ENCODE peak calls at places on chromosomes 1 and 21, in four cellular contexts. One of them, this sample, is unnamed.
A peak's percentile ranks its signal among the peaks of the same experiment; 100 is the strongest.

GRCh38 chr21:32717851-32718316 is 9.9 kb downstream of the SYNJ1 start:
- DNase-seq in GM12878: no peak
- DNase-seq in H1: no peak
- DNase-seq in K562: no peak
- DNase-seq in this sample: no peak

GRCh38 chr1:54833146-54833545 is 32.0 kb upstream of the TTC22 start:
- DNase-seq in GM12878: no peak
- DNase-seq in H1: peak; percentile 33
- DNase-seq in K562: no peak
- DNase-seq in this sample: no peak

GRCh38 chr1:112995890-112996289 is 39.9 kb upstream of the SLC16A1 start:
- DNase-seq in GM12878: no peak
- DNase-seq in H1: no peak
- DNase-seq in K562: no peak
- DNase-seq in this sample: no peak

GRCh38 chr1:197467881-197468280 is 199.8 kb downstream of the CRB1 start:
- DNase-seq in GM12878: no peak
- DNase-seq in H1: no peak
- DNase-seq in K562: no peak
- DNase-seq in this sample: no peak

GRCh38 chr1:62038594-62039284 is 155.9 kb upstream of the L1TD1 start:
- DNase-seq in GM12878: no peak
- DNase-seq in H1: no peak
- DNase-seq in K562: no peak
- DNase-seq in this sample: no peak

GRCh38 chr1:184255560-184255959 is 131.3 kb upstream of the C1orf21 start:
- DNase-seq in GM12878: no peak
- DNase-seq in H1: no peak
- DNase-seq in K562: no peak
- DNase-seq in this sample: no peak

GRCh38 chr1:234507089-234507488 is 28.1 kb upstream of the TARBP1 start:
- DNase-seq in GM12878: no peak
- DNase-seq in H1: no peak
- DNase-seq in K562: no peak
- DNase-seq in this sample: no peak

GRCh38 chr21:23968722-23969647 is 1638.3 kb downstream of the MRPL39 start:
- DNase-seq in GM12878: peak; percentile 46
- DNase-seq in H1: peak; percentile 86
- DNase-seq in K562: peak; percentile 51
- DNase-seq in this sample: no peak

GRCh38 chr1:155325596-155325893 is 4.9 kb downstream of the RUSC1 start:
- DNase-seq in GM12878: no peak
- DNase-seq in H1: no peak
- DNase-seq in K562: no peak
- DNase-seq in this sample: no peak

GRCh38 chr1:155324041-155324716 is 3.5 kb downstream of the RUSC1 start:
- DNase-seq in GM12878: peak; percentile 84
- DNase-seq in H1: peak; percentile 93
- DNase-seq in K562: peak; percentile 97
- DNase-seq in this sample: peak; percentile 89

GRCh38 chr1:155326020-155326526 is 5.4 kb downstream of the RUSC1 start:
- DNase-seq in GM12878: no peak
- DNase-seq in H1: no peak
- DNase-seq in K562: no peak
- DNase-seq in this sample: no peak

GRCh38 chr1:155323729-155324040 is 3.0 kb downstream of the RUSC1 start:
- DNase-seq in GM12878: no peak
- DNase-seq in H1: peak; percentile 93
- DNase-seq in K562: peak; percentile 93
- DNase-seq in this sample: peak; percentile 80

GRCh38 chr1:155324717-155325595 is 4.3 kb downstream of the RUSC1 start:
- DNase-seq in GM12878: no peak
- DNase-seq in H1: peak; percentile 91
- DNase-seq in K562: peak; percentile 72
- DNase-seq in this sample: peak; percentile 44
- H3K36me3 ChIP-seq in GM12878: peaks cover 4% of the 10 kb centered on the region
- H3K36me3 ChIP-seq in H1: no peaks in the 10 kb centered on the region
- H3K36me3 ChIP-seq in K562: peaks cover 42% of the 10 kb centered on the region
- H3K36me3 ChIP-seq in this sample: peaks cover 18% of the 10 kb centered on the region

GRCh38 chr21:15054089-15054488 is 10.7 kb downstream of the NRIP1 start:
- DNase-seq in GM12878: no peak
- DNase-seq in H1: no peak
- DNase-seq in K562: no peak
- DNase-seq in this sample: no peak
- H3K4me1 ChIP-seq in GM12878: peaks cover 9% of the 10 kb centered on the region
- H3K4me1 ChIP-seq in H1: peaks cover 11% of the 10 kb centered on the region
- H3K4me1 ChIP-seq in K562: peaks cover 3% of the 10 kb centered on the region
- H3K4me1 ChIP-seq in this sample: peaks cover 79% of the 10 kb centered on the region

GRCh38 chr1:17569200-17570139 is 30.0 kb downstream of the ARHGEF10L start:
- DNase-seq in GM12878: no peak
- DNase-seq in H1: no peak
- DNase-seq in K562: peak; percentile 75
- DNase-seq in this sample: peak; percentile 58
- TF ChIP-seq ATF3 in GM12878: no peak
- TF ChIP-seq ATF3 in H1: no peak
- TF ChIP-seq ATF3 in K562: peak; percentile 68
- TF ChIP-seq ATF3 in this sample: no peak

GRCh38 chr1:198829948-198830347 is 191.1 kb downstream of the PTPRC start:
- DNase-seq in GM12878: no peak
- DNase-seq in H1: no peak
- DNase-seq in K562: no peak
- DNase-seq in this sample: no peak
- H3K36me3 ChIP-seq in GM12878: no peaks in the 10 kb centered on the region
- H3K36me3 ChIP-seq in H1: no peaks in the 10 kb centered on the region
- H3K36me3 ChIP-seq in K562: no peaks in the 10 kb centered on the region
- H3K36me3 ChIP-seq in this sample: no peaks in the 10 kb centered on the region

DNA sequence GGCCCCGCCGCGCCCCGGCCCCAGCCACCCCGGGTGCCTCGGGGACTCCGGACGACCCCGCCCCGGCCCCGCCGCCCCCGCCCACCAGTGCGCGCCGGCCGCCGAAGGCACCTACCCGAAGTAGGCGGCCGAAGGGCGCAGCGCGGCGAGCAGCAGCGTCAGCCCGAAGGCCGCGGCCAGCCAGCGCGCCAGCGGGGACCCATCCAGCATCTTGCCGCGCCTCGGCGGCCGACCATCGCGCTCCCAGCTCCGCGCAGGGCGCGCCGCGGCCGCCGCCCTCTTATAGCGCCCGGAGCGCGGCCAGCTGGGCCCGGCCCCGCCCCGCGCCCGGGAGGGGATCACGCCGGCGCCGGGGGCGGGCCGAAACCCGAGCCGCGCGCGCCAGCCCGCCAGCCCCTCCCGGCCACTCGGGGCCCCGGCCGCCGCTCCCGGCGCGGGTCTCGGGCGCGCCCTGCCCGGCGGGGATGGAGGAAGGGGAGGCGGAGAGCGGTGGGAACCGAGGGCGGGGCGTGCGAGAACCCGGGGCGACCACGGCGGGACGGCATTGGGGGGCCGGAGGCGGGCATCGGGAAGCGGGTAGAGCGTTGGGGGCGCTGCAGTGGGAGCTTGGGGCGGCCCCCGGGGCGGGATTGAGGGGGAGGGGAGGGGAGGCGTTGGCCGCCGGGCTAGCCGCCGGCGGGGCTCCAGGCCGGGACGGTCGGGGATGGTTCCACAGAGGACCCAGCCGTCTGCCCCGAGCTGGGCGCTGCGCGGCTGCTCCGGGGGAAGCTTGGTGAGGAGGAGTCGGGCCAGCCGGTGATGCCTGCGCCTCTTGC is at the start of gene WNT9A:
- DNase-seq in GM12878: no peak
- DNase-seq in H1: peak; percentile 78
- DNase-seq in K562: peak; percentile 95
- DNase-seq in this sample: no peak
- H3K4me1 ChIP-seq in GM12878: no peaks in the 10 kb centered on the region
- H3K4me1 ChIP-seq in H1: no peaks in the 10 kb centered on the region
- H3K4me1 ChIP-seq in K562: peaks cover 46% of the 10 kb centered on the region
- H3K4me1 ChIP-seq in this sample: peaks cover 19% of the 10 kb centered on the region

This sample was measured in HCT116.